ENCODE peak calls at places on chromosomes 2 and 18, in nine cellular contexts. P is AG04450, X is right cardiac atrium, J is Peyer's patch, K is ovary, S is fibroblast of lung, T is PC-3, O is K562, C is neuronal stem cell. A is an unnamed sample.

GRCh38 chr2:56531668-56532420 is 348.1 kb downstream of the CCDC85A start:
- DNase-seq in P (no peak), X (no peak), J (no peak), K (no peak), S (no peak), T (peak; percentile 27), O (no peak), C (no peak), A (no peak)

GRCh38 chr2:234102112-234102511 is 51.6 kb downstream of the SPP2 start:
- DNase-seq in P (no peak), X (no peak), J (no peak), K (no peak), S (no peak), T (peak; percentile 65), O (no peak), C (no peak), A (peak; percentile 34)

GRCh38 chr18:79489048-79489899 is 93.5 kb downstream of the NFATC1 start:
- DNase-seq in P (no peak), X (peak; percentile 39), J (peak; percentile 44), K (peak; percentile 13), S (no peak), T (no peak), O (no peak), C (no peak), A (no peak)

GRCh38 chr18:79229451-79229850 is 160.3 kb downstream of the ATP9B start:
- DNase-seq in P (no peak), X (no peak), J (no peak), K (no peak), S (no peak), T (no peak), O (no peak), C (no peak), A (no peak)

GRCh38 chr2:204331180-204331579 is 214.1 kb upstream of the PARD3B start:
- DNase-seq in P (no peak), X (no peak), J (no peak), K (no peak), S (no peak), T (no peak), O (no peak), C (no peak), A (no peak)

GRCh38 chr2:224085246-224085645 is 46.2 kb upstream of the SERPINE2 start:
- DNase-seq in P (no peak), X (no peak), J (no peak), K (no peak), S (peak; percentile 59), T (peak; percentile 82), O (no peak), C (no peak), A (no peak)

GRCh38 chr18:8549254-8549653 is 60.0 kb upstream of the RAB12 start:
- DNase-seq in P (no peak), X (no peak), J (no peak), K (no peak), S (no peak), T (no peak), O (no peak), C (no peak), A (no peak)

GRCh38 chr2:241865957-241866858 is 3.3 kb upstream of the RTP5 start:
- DNase-seq in P (no peak), X (peak; percentile 56), J (no peak), K (no peak), S (no peak), T (no peak), O (no peak), C (peak; percentile 58), A (no peak)

GRCh38 chr2:207833265-207833751 is 63.6 kb upstream of the FZD5 start:
- DNase-seq in P (no peak), X (no peak), J (no peak), K (no peak), S (no peak), T (peak; percentile 48), O (no peak), C (no peak), A (peak; percentile 51)

GRCh38 chr18:10094154-10094553 is 180.3 kb downstream of the VAPA start:
- DNase-seq in P (no peak), X (no peak), J (no peak), K (no peak), S (peak; percentile 38), T (peak; percentile 23), O (no peak), C (no peak), A (no peak)

GRCh38 chr2:112680666-112681101 is 34.9 kb downstream of the SLC20A1 start:
- DNase-seq in P (no peak), X (no peak), J (peak; percentile 34), K (no peak), S (no peak), T (no peak), O (no peak), C (no peak), A (peak; percentile 41)

GRCh38 chr2:133733856-133734255 is 165.6 kb upstream of the NCKAP5 start:
- DNase-seq in P (peak; percentile 48), X (no peak), J (no peak), K (no peak), S (peak; percentile 32), T (no peak), O (no peak), C (no peak), A (no peak)

GRCh38 chr2:3102915-3103569 is 274.6 kb downstream of the EIPR1 start:
- DNase-seq in P (no peak), X (no peak), J (no peak), K (no peak), S (no peak), T (no peak), O (no peak), C (no peak), A (no peak)

GRCh38 chr2:172087780-172088244 is 2.5 kb downstream of the DLX1 start:
- DNase-seq in P (no peak), X (no peak), J (no peak), K (no peak), S (no peak), T (no peak), O (no peak), C (peak; percentile 27), A (no peak)

GRCh38 chr2:234792566-234792965 is 159.3 kb upstream of the SH3BP4 start:
- DNase-seq in P (no peak), X (no peak), J (no peak), K (no peak), S (no peak), T (no peak), O (no peak), C (peak; percentile 21), A (no peak)

GRCh38 chr18:46771141-46771540 is 14.3 kb upstream of the ST8SIA5 start:
- DNase-seq in P (no peak), X (no peak), J (no peak), K (no peak), S (no peak), T (no peak), O (no peak), C (no peak), A (no peak)

GRCh38 chr2:101643004-101643524 is 54.4 kb upstream of the MAP4K4 start:
- DNase-seq in P (no peak), X (no peak), J (no peak), K (no peak), S (no peak), T (no peak), O (no peak), C (no peak), A (no peak)

GRCh38 chr2:1746174-1747064 is 2.1 kb upstream of the PXDN start:
- DNase-seq in P (no peak), X (no peak), J (no peak), K (no peak), S (no peak), T (no peak), O (no peak), C (no peak), A (no peak)

DNA sequence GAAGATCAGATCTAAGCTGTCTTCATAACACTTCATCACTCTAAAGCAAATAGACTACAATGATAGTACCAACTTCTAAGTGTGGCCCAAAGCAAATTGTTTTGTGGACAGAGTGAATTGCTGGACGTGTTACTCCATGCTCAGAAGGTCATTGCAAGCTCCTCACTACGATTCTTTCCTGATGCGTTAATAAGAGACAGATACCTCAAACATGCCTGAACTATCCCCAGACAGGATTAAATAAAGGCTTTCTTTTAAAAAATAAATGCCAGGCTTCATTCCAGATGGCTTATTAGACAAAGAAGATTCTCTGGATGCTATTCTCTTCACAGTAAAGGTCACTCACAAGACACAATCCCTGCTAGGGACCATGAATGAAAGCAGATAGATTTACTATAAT is 621.2 kb downstream of the DCDC2C start:
- DNase-seq in P (no peak), X (no peak), J (no peak), K (no peak), S (no peak), T (no peak), O (no peak), C (no peak), A (no peak)
- H3K9me3 ChIP-seq in P (peaks cover 6% of the 10 kb centered on the region), X (no peaks in the 10 kb centered on the region), J (no peaks in the 10 kb centered on the region), K (no peaks in the 10 kb centered on the region), S (no peaks in the 10 kb centered on the region), T (no peaks in the 10 kb centered on the region), O (no peaks in the 10 kb centered on the region), C (no peaks in the 10 kb centered on the region), A (no peaks in the 10 kb centered on the region)

DNA sequence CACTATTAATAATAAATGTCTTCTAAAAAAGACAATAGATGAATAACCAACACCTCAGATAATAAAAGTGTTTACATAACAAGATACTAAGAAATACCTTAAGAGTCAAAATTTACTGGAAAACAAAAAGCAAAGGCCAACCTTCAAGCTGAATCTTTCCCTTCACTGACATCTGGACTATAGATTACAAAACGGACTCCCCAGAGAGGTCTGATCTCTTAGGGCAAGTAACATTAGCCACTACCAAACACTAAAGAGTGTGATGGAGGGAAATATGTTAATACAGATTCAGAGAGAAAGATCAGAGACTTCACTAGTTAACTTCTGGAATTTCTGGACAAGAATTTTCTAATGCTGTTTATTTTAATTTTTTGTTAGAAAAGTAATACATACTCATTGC is 13.9 kb downstream of the CLASP1 start:
- DNase-seq in P (no peak), X (no peak), J (no peak), K (no peak), S (no peak), T (peak; percentile 15), O (no peak), C (no peak), A (no peak)
- H3K27ac ChIP-seq in P (no peak overlapping the region), X (no peak overlapping the region), J (no peak overlapping the region), K (no peak overlapping the region), S (no peak overlapping the region), T (peak overlapping the region; percentile 97), O (no peak overlapping the region), C (no peak overlapping the region), A (no peak overlapping the region)

GRCh38 chr18:43507842-43508481 is 230.7 kb upstream of the SYT4 start:
- DNase-seq in P (no peak), X (no peak), J (no peak), K (no peak), S (no peak), T (no peak), O (no peak), C (no peak), A (no peak)
- H3K9me3 ChIP-seq in P (peaks cover 4% of the 10 kb centered on the region), X (no peaks in the 10 kb centered on the region), J (peaks cover 14% of the 10 kb centered on the region), K (no peaks in the 10 kb centered on the region), S (no peaks in the 10 kb centered on the region), T (no peaks in the 10 kb centered on the region), O (no peaks in the 10 kb centered on the region), C (peaks cover 4% of the 10 kb centered on the region), A (no peaks in the 10 kb centered on the region)

DNA sequence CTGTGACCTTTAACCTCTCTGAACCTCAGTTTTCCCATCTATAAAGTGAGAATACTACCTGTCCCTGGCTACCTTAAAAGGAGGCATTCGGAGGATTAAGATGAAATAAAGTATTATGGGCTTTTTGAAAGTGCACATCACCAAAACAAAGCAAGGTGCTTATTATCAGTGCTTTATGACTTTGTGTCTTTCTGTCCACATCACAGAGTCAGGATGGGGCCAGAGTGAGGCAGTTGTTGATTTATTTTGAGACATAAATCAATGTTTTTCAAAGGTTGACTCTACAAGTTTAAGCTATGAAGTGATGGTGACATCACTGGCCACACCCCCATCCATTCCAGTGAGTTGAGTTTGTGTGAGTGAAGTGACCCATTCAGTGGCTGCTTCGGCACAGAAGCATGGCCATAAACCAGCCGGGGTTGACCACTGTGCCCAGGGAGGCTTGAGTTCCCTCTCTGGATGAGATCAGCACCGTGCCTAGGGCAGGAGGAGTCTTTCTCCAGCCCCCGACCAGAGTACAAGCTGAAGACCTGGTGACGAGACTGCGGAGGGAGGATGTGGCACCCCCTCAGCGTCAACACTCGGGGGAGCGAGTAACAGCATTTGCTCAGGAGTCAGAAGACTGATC is 89.0 kb upstream of the PPP1CB start:
- DNase-seq in P (no peak), X (peak; percentile 63), J (peak; percentile 84), K (no peak), S (peak; percentile 65), T (peak; percentile 70), O (no peak), C (no peak), A (peak; percentile 65)
- H3K27ac ChIP-seq in P (peak overlapping the region; percentile 63), X (peak overlapping the region; percentile 18), J (peak overlapping the region; percentile 82), K (peak overlapping the region; percentile 9), S (peak overlapping the region; percentile 75), T (peak overlapping the region; percentile 88), O (no peak overlapping the region), C (no peak overlapping the region), A (peak overlapping the region; percentile 57)